ENCODE peak calls at places on chromosomes 5 and 9, in ten cellular contexts. X is glutamatergic neuron; F is CD8-positive, alpha-beta T cell; T is cardiac fibroblast; S is upper lobe of right lung; B is kidney epithelial cell; Y is neural crest cell; U is AG09319; L is sigmoid colon; J is left ventricle myocardium inferior. M is an unnamed sample.
A peak's percentile ranks its signal among the peaks of the same experiment; 100 is the strongest.

GRCh38 chr5:141479776-141480175 is 4.0 kb downstream of the PCDHGC3 start:
- DNase-seq in X (no peak), F (no peak), T (peak; percentile 25), S (no peak), B (no peak), Y (no peak), U (no peak), L (no peak), J (no peak), M (no peak)

GRCh38 chr9:121298689-121299112 is 30.7 kb downstream of the GSN start:
- DNase-seq in X (no peak), F (no peak), T (peak; percentile 68), S (no peak), B (no peak), Y (no peak), U (no peak), L (peak; percentile 90), J (no peak), M (peak; percentile 48)

GRCh38 chr5:109692852-109693251 is 3.1 kb downstream of the MAN2A1 start:
- DNase-seq in X (peak; percentile 23), F (no peak), T (no peak), S (no peak), B (no peak), Y (no peak), U (no peak), L (no peak), J (no peak), M (no peak)

GRCh38 chr9:14846871-14847311 is 63.3 kb downstream of the FREM1 start:
- DNase-seq in X (peak; percentile 91), F (peak; percentile 27), T (peak; percentile 48), S (peak; percentile 78), B (peak; percentile 7), Y (peak; percentile 66), U (peak; percentile 1), L (peak; percentile 68), J (peak; percentile 48), M (peak; percentile 63)

GRCh38 chr5:131361677-131362315 is 97.9 kb downstream of the CDC42SE2 start:
- DNase-seq in X (no peak), F (no peak), T (no peak), S (no peak), B (no peak), Y (no peak), U (no peak), L (no peak), J (no peak), M (no peak)

GRCh38 chr9:113558632-113559502 is 95.3 kb downstream of the RGS3 start:
- DNase-seq in X (no peak), F (no peak), T (peak; percentile 81), S (peak; percentile 78), B (no peak), Y (no peak), U (no peak), L (peak; percentile 87), J (peak; percentile 88), M (no peak)

GRCh38 chr5:140131967-140132409 is 6.3 kb downstream of the IGIP start:
- DNase-seq in X (no peak), F (no peak), T (peak; percentile 95), S (peak; percentile 80), B (peak; percentile 91), Y (no peak), U (peak; percentile 61), L (no peak), J (no peak), M (no peak)

GRCh38 chr9:97923529-97924108 is 1.3 kb upstream of the TRMO start:
- DNase-seq in X (peak; percentile 62), F (peak; percentile 81), T (peak; percentile 88), S (peak; percentile 74), B (peak; percentile 28), Y (peak; percentile 63), U (peak; percentile 62), L (peak; percentile 86), J (peak; percentile 73), M (peak; percentile 62)

GRCh38 chr9:111231801-111232580 is 98.0 kb downstream of the OR2K2 start:
- DNase-seq in X (no peak), F (no peak), T (no peak), S (no peak), B (no peak), Y (no peak), U (no peak), L (no peak), J (no peak), M (no peak)

GRCh38 chr9:108211576-108211975 is 644.2 kb downstream of the ACTL7B start:
- DNase-seq in X (no peak), F (no peak), T (no peak), S (no peak), B (no peak), Y (no peak), U (no peak), L (no peak), J (no peak), M (no peak)

GRCh38 chr9:123996731-123997421 is 14.7 kb upstream of the LHX2 start:
- DNase-seq in X (no peak), F (no peak), T (peak; percentile 31), S (no peak), B (no peak), Y (no peak), U (no peak), L (no peak), J (no peak), M (peak; percentile 78)

GRCh38 chr5:13218518-13218917 is 726.0 kb downstream of the DNAH5 start:
- DNase-seq in X (no peak), F (no peak), T (peak; percentile 5), S (no peak), B (no peak), Y (no peak), U (no peak), L (no peak), J (no peak), M (no peak)

GRCh38 chr9:131997779-131998178 is 81.9 kb downstream of the MED27 start:
- DNase-seq in X (no peak), F (no peak), T (no peak), S (no peak), B (no peak), Y (no peak), U (no peak), L (no peak), J (peak; percentile 40), M (no peak)

GRCh38 chr5:135154197-135154596 is 120.2 kb upstream of the PITX1 start:
- DNase-seq in X (no peak), F (no peak), T (peak; percentile 36), S (no peak), B (no peak), Y (no peak), U (no peak), L (no peak), J (no peak), M (no peak)

GRCh38 chr5:140806834-140807775 is at the start of gene PCDHA4:
- DNase-seq in X (peak; percentile 88), F (no peak), T (peak; percentile 25), S (peak; percentile 65), B (no peak), Y (peak; percentile 69), U (no peak), L (no peak), J (no peak), M (no peak)

GRCh38 chr5:129112295-129112694 is 17.7 kb downstream of the ISOC1 start:
- DNase-seq in X (no peak), F (no peak), T (peak; percentile 49), S (no peak), B (no peak), Y (no peak), U (no peak), L (no peak), J (no peak), M (no peak)

GRCh38 chr5:119117237-119117636 is 46.4 kb downstream of the DMXL1 start:
- DNase-seq in X (no peak), F (no peak), T (no peak), S (no peak), B (no peak), Y (no peak), U (no peak), L (no peak), J (no peak), M (no peak)
- TF ChIP-seq CTCF in X (no peak), F (no peak), T (no peak), S (no peak), B (no peak), Y (no peak), U (no peak), L (no peak), J (no peak), M (no peak)

DNA sequence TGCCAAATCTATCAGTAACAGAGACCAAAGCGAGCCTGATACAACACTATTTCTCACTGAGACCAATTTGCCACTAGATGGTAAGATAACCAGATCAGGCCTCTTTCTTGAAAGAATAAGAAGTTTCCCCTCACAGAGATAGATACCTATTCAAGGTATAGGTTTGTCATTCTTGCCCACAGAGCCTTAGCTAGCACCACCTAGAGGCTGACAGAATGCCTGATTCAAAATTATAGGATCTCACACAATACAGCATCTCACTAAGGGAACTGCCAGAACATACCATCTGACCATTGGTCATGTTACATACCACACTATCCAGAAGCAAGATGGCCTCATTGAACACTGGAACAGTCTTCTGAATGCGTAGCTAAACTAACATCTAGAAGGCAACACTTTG is 166.6 kb upstream of the HCN1 start:
- DNase-seq in X (no peak), F (no peak), T (no peak), S (no peak), B (no peak), Y (no peak), U (no peak), L (no peak), J (no peak), M (no peak)
- TF ChIP-seq CTCF in X (no peak), F (no peak), T (no peak), S (no peak), B (no peak), Y (no peak), U (no peak), L (no peak), J (no peak), M (no peak)

DNA sequence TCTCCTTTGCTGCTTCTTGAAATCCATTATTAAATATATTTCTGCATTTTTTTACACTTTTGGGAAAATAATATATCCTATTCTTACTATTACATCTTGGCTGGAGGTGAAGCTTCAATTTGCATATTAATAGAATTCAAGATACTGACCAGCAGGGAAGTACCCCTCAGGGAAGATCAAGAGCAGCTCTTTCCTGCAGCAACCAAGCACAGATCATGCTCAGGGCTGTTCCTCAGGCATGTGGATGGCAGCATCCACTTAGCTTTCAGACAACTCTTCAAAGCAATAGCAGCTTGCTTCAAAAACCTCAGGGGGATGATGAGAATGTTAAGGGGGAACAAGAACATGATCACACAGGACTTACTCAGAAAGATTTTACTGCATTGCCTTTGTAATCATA is 731.8 kb downstream of the SEMA5A start:
- DNase-seq in X (no peak), F (no peak), T (no peak), S (no peak), B (no peak), Y (no peak), U (no peak), L (no peak), J (no peak), M (no peak)
- TF ChIP-seq CTCF in X (no peak), F (no peak), T (no peak), S (no peak), B (no peak), Y (no peak), U (no peak), L (no peak), J (no peak), M (no peak)

DNA sequence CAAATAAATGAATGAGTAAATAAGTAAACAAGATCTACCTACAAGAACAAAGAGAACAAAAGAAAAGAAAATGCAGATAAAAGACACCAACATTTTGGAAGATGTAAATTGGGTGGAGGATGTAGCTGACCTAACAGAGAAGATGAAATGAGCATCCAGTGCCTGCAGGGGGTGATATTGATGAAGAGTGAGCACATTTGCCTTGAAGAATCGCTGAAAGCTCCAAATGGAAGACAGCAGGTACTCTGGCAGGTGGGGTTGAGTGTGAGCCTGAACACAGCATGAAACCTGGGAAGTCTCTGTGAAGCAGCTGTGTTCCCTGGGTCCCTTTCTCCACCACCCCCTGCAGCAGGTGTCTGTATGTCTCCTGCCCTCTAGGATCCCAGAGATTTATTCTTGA is 125.6 kb downstream of the NXNL2 start:
- DNase-seq in X (peak; percentile 43), F (no peak), T (peak; percentile 74), S (no peak), B (no peak), Y (no peak), U (no peak), L (no peak), J (no peak), M (no peak)
- TF ChIP-seq CTCF in X (peak; percentile 54), F (no peak), T (peak; percentile 67), S (peak; percentile 29), B (peak; percentile 49), Y (peak; percentile 56), U (peak; percentile 46), L (no peak), J (peak; percentile 30), M (no peak)